ENCODE peak calls at places on chromosomes 5 and 9, in eight cellular contexts. R is activated T-helper 1 cell treated with anti-CD3 and anti-CD28 coated beads, Interleukin-12 subunit alpha, Interleukin-12 subunit beta, Interleukin-2, Interleukin-4 antibody, amounts not matched to agents 30 ng/mL and 10 ng/mL and 1 ng/mL, durations not matched to agents 14 hours and 24 hours and 36 hours; X is GM23248; I is OCI-M1; K is cerebellar cortex; B is posterior vena cava; N is naive thymus-derived CD8-positive, alpha-beta T cell; V is head of caudate nucleus. Z is an unnamed sample.

GRCh38 chr9:79857188-79857587 is 285.4 kb downstream of the TLE4 start:
- DNase-seq in I (no peak), V (no peak), R (no peak), N (no peak), K (no peak), B (no peak), X (no peak), Z (no peak)

GRCh38 chr9:114405294-114406034 is 17.7 kb upstream of the AKNA start:
- DNase-seq in I (peak), R (peak), B (peak), K (peak), N (peak), X (peak), V (peak), Z (peak)

GRCh38 chr9:117691367-117691766 is 12.8 kb upstream of the TLR4 start:
- DNase-seq in X (no peak), I (no peak), B (no peak), R (no peak), N (no peak), K (no peak), V (no peak), Z (no peak)

GRCh38 chr9:110284211-110284849 is 28.0 kb upstream of the TXN start:
- DNase-seq in N (no peak), K (no peak), B (no peak), X (no peak), I (no peak), R (no peak), V (no peak), Z (no peak)

GRCh38 chr5:40605295-40605958 is 74.3 kb upstream of the PTGER4 start:
- DNase-seq in R (no peak), I (peak), B (no peak), V (no peak), X (no peak), N (peak), K (no peak), Z (peak)

GRCh38 chr9:100087218-100087617 is 11.6 kb downstream of the ERP44 start:
- DNase-seq in I (peak), K (no peak), N (no peak), X (no peak), R (no peak), B (no peak), V (no peak), Z (no peak)

GRCh38 chr9:16410601-16411285 is 459.7 kb downstream of the BNC2 start:
- DNase-seq in V (no peak), I (no peak), X (peak), R (no peak), K (no peak), B (no peak), N (no peak), Z (no peak)

GRCh38 chr9:101333490-101333889 is 51.3 kb downstream of the BAAT start:
- DNase-seq in K (no peak), I (no peak), R (no peak), B (no peak), X (no peak), V (no peak), N (no peak), Z (no peak)

GRCh38 chr5:91128604-91129003 is 254.5 kb downstream of the ARRDC3 start:
- DNase-seq in K (no peak), V (no peak), B (no peak), N (no peak), I (no peak), X (peak), R (no peak), Z (no peak)

GRCh38 chr5:113038714-113039113 is 62.1 kb downstream of the DCP2 start:
- DNase-seq in I (no peak), K (no peak), V (no peak), R (no peak), B (no peak), X (peak), N (no peak), Z (no peak)

GRCh38 chr5:39675676-39676075 is 250.9 kb upstream of the DAB2 start:
- DNase-seq in K (no peak), I (no peak), B (no peak), N (no peak), X (no peak), R (no peak), V (no peak), Z (no peak)

GRCh38 chr5:180938294-180938693 is 39.3 kb downstream of the BTNL8 start:
- DNase-seq in K (no peak), B (no peak), R (no peak), V (no peak), X (no peak), N (no peak), I (no peak), Z (no peak)

GRCh38 chr5:66680804-66681203 is 84.6 kb downstream of the MAST4 start:
- DNase-seq in R (no peak), I (no peak), K (no peak), X (no peak), V (no peak), B (no peak), N (no peak), Z (no peak)

GRCh38 chr5:40430112-40430725 is 249.5 kb upstream of the PTGER4 start:
- DNase-seq in K (no peak), B (no peak), N (no peak), X (no peak), R (no peak), V (no peak), I (no peak), Z (no peak)

GRCh38 chr5:52754051-52754450 is 33.7 kb upstream of the ITGA1 start:
- DNase-seq in I (no peak), K (no peak), R (no peak), N (no peak), B (no peak), V (no peak), X (no peak), Z (no peak)

GRCh38 chr9:132295181-132295580 is 59.6 kb downstream of the SETX start:
- DNase-seq in R (no peak), B (no peak), K (no peak), V (no peak), X (no peak), I (no peak), N (no peak), Z (no peak)

GRCh38 chr9:27426717-27427645 is 97.1 kb upstream of the IFNK start:
- DNase-seq in R (no peak), K (no peak), X (peak), N (no peak), V (peak), B (no peak), I (no peak), Z (no peak)

GRCh38 chr9:85899388-85899787 is 41.6 kb upstream of the NAA35 start:
- DNase-seq in N (no peak), B (no peak), I (no peak), R (no peak), K (no peak), V (no peak), X (no peak), Z (no peak)

GRCh38 chr5:72134226-72134625 is 27.0 kb downstream of the MAP1B start:
- DNase-seq in B (no peak), X (peak), V (no peak), R (no peak), K (no peak), I (peak), N (no peak), Z (no peak)

GRCh38 chr9:33778700-33779351 is 16.5 kb upstream of the PRSS3 start:
- DNase-seq in K (peak), R (peak), B (no peak), V (no peak), N (peak), X (peak), I (peak), Z (peak)

GRCh38 chr5:144844086-144844485 is 673.4 kb downstream of the KCTD16 start:
- DNase-seq in N (no peak), V (no peak), X (peak), K (no peak), B (no peak), I (no peak), R (no peak), Z (no peak)

GRCh38 chr5:173974688-173975239 is 14.2 kb upstream of the C5orf47 start:
- DNase-seq in I (peak), V (no peak), N (no peak), R (no peak), B (no peak), X (no peak), K (no peak), Z (no peak)

GRCh38 chr9:16704096-16704488 is 166.4 kb downstream of the BNC2 start:
- DNase-seq in K (no peak), I (no peak), B (no peak), R (no peak), V (no peak), X (peak), N (no peak), Z (no peak)

GRCh38 chr9:79975471-79976316 is 403.9 kb downstream of the TLE4 start:
- DNase-seq in N (no peak), I (no peak), K (peak), V (no peak), X (no peak), R (no peak), B (no peak), Z (no peak)

GRCh38 chr9:129886226-129887174 is 51.2 kb downstream of the USP20 start:
- DNase-seq in B (peak), I (peak), R (peak), K (peak), V (peak), X (no peak), N (peak), Z (peak)

GRCh38 chr5:157606046-157606445 is 30.5 kb upstream of the ADAM19 start:
- DNase-seq in V (no peak), R (no peak), X (peak), B (no peak), N (no peak), K (no peak), I (no peak), Z (no peak)

GRCh38 chr5:95735436-95735835 is 4.3 kb downstream of the RHOBTB3 start:
- DNase-seq in N (no peak), R (no peak), B (no peak), I (peak), X (peak), V (no peak), K (no peak), Z (no peak)